ENCODE peak calls at places on chromosomes 11 and 22, in five cellular contexts. One of them, this sample, is unnamed.

GRCh38 chr11:92728628-92729027 is 240.8 kb upstream of the MTNR1B start:
- DNase-seq in heart left ventricle: no peak
- DNase-seq in brain microvascular endothelial cell: no peak
- DNase-seq in mammary epithelial cell: no peak
- DNase-seq in right atrium auricular region: no peak
- DNase-seq in this sample: no peak

GRCh38 chr11:61749607-61750217 is 2.7 kb upstream of the MYRF start:
- DNase-seq in heart left ventricle: no peak
- DNase-seq in brain microvascular endothelial cell: peak; percentile 23
- DNase-seq in mammary epithelial cell: no peak
- DNase-seq in right atrium auricular region: no peak
- DNase-seq in this sample: no peak

GRCh38 chr11:68974421-68975194 is 6.2 kb downstream of the MRGPRD start:
- DNase-seq in heart left ventricle: no peak
- DNase-seq in brain microvascular endothelial cell: peak; percentile 12
- DNase-seq in mammary epithelial cell: no peak
- DNase-seq in right atrium auricular region: no peak
- DNase-seq in this sample: no peak

GRCh38 chr22:25702571-25703167 is 39.3 kb upstream of the MYO18B start:
- DNase-seq in heart left ventricle: no peak
- DNase-seq in brain microvascular endothelial cell: peak; percentile 7
- DNase-seq in mammary epithelial cell: peak; percentile 75
- DNase-seq in right atrium auricular region: no peak
- DNase-seq in this sample: no peak

GRCh38 chr11:44629732-44630345 is 64.4 kb downstream of the CD82 start:
- DNase-seq in heart left ventricle: peak; percentile 7
- DNase-seq in brain microvascular endothelial cell: no peak
- DNase-seq in mammary epithelial cell: no peak
- DNase-seq in right atrium auricular region: no peak
- DNase-seq in this sample: no peak

GRCh38 chr11:57301711-57302423 is 22.9 kb downstream of the TNKS1BP1 start:
- DNase-seq in heart left ventricle: no peak
- DNase-seq in brain microvascular endothelial cell: no peak
- DNase-seq in mammary epithelial cell: no peak
- DNase-seq in right atrium auricular region: no peak
- DNase-seq in this sample: no peak

GRCh38 chr11:61071880-61072279 is 30.4 kb upstream of the CD5 start:
- DNase-seq in heart left ventricle: no peak
- DNase-seq in brain microvascular endothelial cell: no peak
- DNase-seq in mammary epithelial cell: peak; percentile 34
- DNase-seq in right atrium auricular region: no peak
- DNase-seq in this sample: no peak

GRCh38 chr22:19770349-19771220 is 10.0 kb downstream of the TBX1 start:
- DNase-seq in heart left ventricle: no peak
- DNase-seq in brain microvascular endothelial cell: no peak
- DNase-seq in mammary epithelial cell: no peak
- DNase-seq in right atrium auricular region: no peak
- DNase-seq in this sample: no peak

GRCh38 chr11:107741044-107741823 is 29.4 kb upstream of the SLN start:
- DNase-seq in heart left ventricle: no peak
- DNase-seq in brain microvascular endothelial cell: peak; percentile 44
- DNase-seq in mammary epithelial cell: peak; percentile 14
- DNase-seq in right atrium auricular region: no peak
- DNase-seq in this sample: no peak

GRCh38 chr11:62193954-62194353 is 3.9 kb downstream of the SCGB1D1 start:
- DNase-seq in heart left ventricle: no peak
- DNase-seq in brain microvascular endothelial cell: no peak
- DNase-seq in mammary epithelial cell: no peak
- DNase-seq in right atrium auricular region: no peak
- DNase-seq in this sample: no peak

GRCh38 chr11:130197386-130198035 is 37.9 kb downstream of the ST14 start:
- DNase-seq in heart left ventricle: no peak
- DNase-seq in brain microvascular endothelial cell: no peak
- DNase-seq in mammary epithelial cell: no peak
- DNase-seq in right atrium auricular region: no peak
- DNase-seq in this sample: no peak

GRCh38 chr11:126034880-126035279 is 27.8 kb downstream of the CDON start:
- DNase-seq in heart left ventricle: no peak
- DNase-seq in brain microvascular endothelial cell: no peak
- DNase-seq in mammary epithelial cell: no peak
- DNase-seq in right atrium auricular region: no peak
- DNase-seq in this sample: no peak

GRCh38 chr11:124798991-124799383 is 1.2 kb downstream of the MSANTD2 start:
- DNase-seq in heart left ventricle: no peak
- DNase-seq in brain microvascular endothelial cell: peak; percentile 43
- DNase-seq in mammary epithelial cell: peak; percentile 57
- DNase-seq in right atrium auricular region: no peak
- DNase-seq in this sample: no peak

GRCh38 chr22:29936186-29936585 is 53.2 kb downstream of the MTMR3 start:
- DNase-seq in heart left ventricle: no peak
- DNase-seq in brain microvascular endothelial cell: no peak
- DNase-seq in mammary epithelial cell: no peak
- DNase-seq in right atrium auricular region: no peak
- DNase-seq in this sample: no peak

GRCh38 chr11:77821349-77821851 is 456 bp downstream of the AAMDC start:
- DNase-seq in heart left ventricle: peak; percentile 27
- DNase-seq in brain microvascular endothelial cell: peak; percentile 32
- DNase-seq in mammary epithelial cell: peak; percentile 33
- DNase-seq in right atrium auricular region: no peak
- DNase-seq in this sample: peak; percentile 78

GRCh38 chr22:20940178-20940790 is 23.1 kb downstream of the CRKL start:
- DNase-seq in heart left ventricle: no peak
- DNase-seq in brain microvascular endothelial cell: no peak
- DNase-seq in mammary epithelial cell: no peak
- DNase-seq in right atrium auricular region: no peak
- DNase-seq in this sample: no peak

GRCh38 chr22:26975865-26976264 is 318.5 kb downstream of the MIAT start:
- DNase-seq in heart left ventricle: no peak
- DNase-seq in brain microvascular endothelial cell: no peak
- DNase-seq in mammary epithelial cell: no peak
- DNase-seq in right atrium auricular region: no peak
- DNase-seq in this sample: no peak

GRCh38 chr22:26975381-26975780 is 318.0 kb downstream of the MIAT start:
- DNase-seq in heart left ventricle: no peak
- DNase-seq in brain microvascular endothelial cell: no peak
- DNase-seq in mammary epithelial cell: no peak
- DNase-seq in right atrium auricular region: no peak
- DNase-seq in this sample: no peak

GRCh38 chr22:26972281-26972680 is 314.9 kb downstream of the MIAT start:
- DNase-seq in heart left ventricle: no peak
- DNase-seq in brain microvascular endothelial cell: no peak
- DNase-seq in mammary epithelial cell: no peak
- DNase-seq in right atrium auricular region: no peak
- DNase-seq in this sample: no peak

GRCh38 chr22:26977741-26978140 is 320.4 kb downstream of the MIAT start:
- DNase-seq in heart left ventricle: no peak
- DNase-seq in brain microvascular endothelial cell: no peak
- DNase-seq in mammary epithelial cell: peak; percentile 1
- DNase-seq in right atrium auricular region: no peak
- DNase-seq in this sample: no peak

DNA sequence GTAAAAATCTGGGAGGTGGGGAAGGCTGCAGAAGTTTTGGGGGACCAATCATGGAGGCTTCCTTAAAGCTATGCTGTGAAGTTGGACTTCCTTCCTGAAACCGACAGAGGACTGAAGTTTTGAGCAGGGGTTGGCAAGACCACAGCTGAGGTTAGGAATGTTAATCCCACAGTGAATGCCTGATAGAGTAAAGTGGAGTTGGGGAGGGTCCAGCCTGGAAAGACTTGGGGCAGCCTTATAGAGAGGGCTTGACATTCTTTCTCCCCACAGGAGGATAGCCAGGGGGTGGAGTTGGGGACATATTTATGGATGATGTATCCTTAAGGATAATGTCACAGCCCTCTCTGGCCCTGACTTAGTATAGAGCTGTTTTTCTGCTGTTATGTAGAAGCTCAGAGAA is 317.5 kb downstream of the MIAT start:
- DNase-seq in heart left ventricle: no peak
- DNase-seq in brain microvascular endothelial cell: no peak
- DNase-seq in mammary epithelial cell: no peak
- DNase-seq in right atrium auricular region: no peak
- DNase-seq in this sample: no peak
- H3K27ac ChIP-seq in heart left ventricle: no peak overlapping the region
- H3K27ac ChIP-seq in brain microvascular endothelial cell: no peak overlapping the region
- H3K27ac ChIP-seq in mammary epithelial cell: no peak overlapping the region
- H3K27ac ChIP-seq in right atrium auricular region: no peak overlapping the region
- H3K27ac ChIP-seq in this sample: no peak overlapping the region

GRCh38 chr11:59710136-59710847 is 3.4 kb downstream of the OR10V1 start:
- DNase-seq in heart left ventricle: no peak
- DNase-seq in brain microvascular endothelial cell: no peak
- DNase-seq in mammary epithelial cell: peak; percentile 17
- DNase-seq in right atrium auricular region: no peak
- DNase-seq in this sample: no peak
- H3K4me3 ChIP-seq in heart left ventricle: no peak overlapping the region
- H3K4me3 ChIP-seq in brain microvascular endothelial cell: no peak overlapping the region
- H3K4me3 ChIP-seq in mammary epithelial cell: no peak overlapping the region
- H3K4me3 ChIP-seq in right atrium auricular region: no peak overlapping the region
- H3K4me3 ChIP-seq in this sample: no peak overlapping the region

GRCh38 chr11:121426476-121427454 is 25.3 kb upstream of the SORL1 start:
- DNase-seq in heart left ventricle: peak; percentile 62
- DNase-seq in brain microvascular endothelial cell: no peak
- DNase-seq in mammary epithelial cell: no peak
- DNase-seq in right atrium auricular region: no peak
- DNase-seq in this sample: no peak
- TF ChIP-seq CTCF in heart left ventricle: peak; percentile 13
- TF ChIP-seq CTCF in brain microvascular endothelial cell: no peak
- TF ChIP-seq CTCF in mammary epithelial cell: no peak
- TF ChIP-seq CTCF in right atrium auricular region: peak; percentile 48
- TF ChIP-seq CTCF in this sample: no peak

GRCh38 chr22:37192232-37192631 is 4.2 kb upstream of the C1QTNF6 start:
- DNase-seq in heart left ventricle: no peak
- DNase-seq in brain microvascular endothelial cell: no peak
- DNase-seq in mammary epithelial cell: no peak
- DNase-seq in right atrium auricular region: no peak
- DNase-seq in this sample: no peak
- H3K27ac ChIP-seq in heart left ventricle: no peak overlapping the region
- H3K27ac ChIP-seq in brain microvascular endothelial cell: no peak overlapping the region
- H3K27ac ChIP-seq in mammary epithelial cell: no peak overlapping the region
- H3K27ac ChIP-seq in right atrium auricular region: no peak overlapping the region
- H3K27ac ChIP-seq in this sample: no peak overlapping the region

GRCh38 chr11:65429724-65430405 is 7.3 kb downstream of the NEAT1 start:
- DNase-seq in heart left ventricle: peak; percentile 77
- DNase-seq in brain microvascular endothelial cell: peak; percentile 66
- DNase-seq in mammary epithelial cell: peak; percentile 77
- DNase-seq in right atrium auricular region: peak; percentile 73
- DNase-seq in this sample: peak; percentile 87

GRCh38 chr11:65426839-65427690 is 4.5 kb downstream of the NEAT1 start:
- DNase-seq in heart left ventricle: peak; percentile 32
- DNase-seq in brain microvascular endothelial cell: peak; percentile 61
- DNase-seq in mammary epithelial cell: no peak
- DNase-seq in right atrium auricular region: peak; percentile 65
- DNase-seq in this sample: peak; percentile 76

GRCh38 chr11:65429069-65429681 is 6.6 kb downstream of the NEAT1 start:
- DNase-seq in heart left ventricle: peak; percentile 28
- DNase-seq in brain microvascular endothelial cell: peak; percentile 60
- DNase-seq in mammary epithelial cell: peak; percentile 79
- DNase-seq in right atrium auricular region: peak; percentile 61
- DNase-seq in this sample: peak; percentile 72

GRCh38 chr11:65427691-65428577 is 5.3 kb downstream of the NEAT1 start:
- DNase-seq in heart left ventricle: peak; percentile 31
- DNase-seq in brain microvascular endothelial cell: peak; percentile 68
- DNase-seq in mammary epithelial cell: peak; percentile 83
- DNase-seq in right atrium auricular region: peak; percentile 64
- DNase-seq in this sample: peak; percentile 74

DNA sequence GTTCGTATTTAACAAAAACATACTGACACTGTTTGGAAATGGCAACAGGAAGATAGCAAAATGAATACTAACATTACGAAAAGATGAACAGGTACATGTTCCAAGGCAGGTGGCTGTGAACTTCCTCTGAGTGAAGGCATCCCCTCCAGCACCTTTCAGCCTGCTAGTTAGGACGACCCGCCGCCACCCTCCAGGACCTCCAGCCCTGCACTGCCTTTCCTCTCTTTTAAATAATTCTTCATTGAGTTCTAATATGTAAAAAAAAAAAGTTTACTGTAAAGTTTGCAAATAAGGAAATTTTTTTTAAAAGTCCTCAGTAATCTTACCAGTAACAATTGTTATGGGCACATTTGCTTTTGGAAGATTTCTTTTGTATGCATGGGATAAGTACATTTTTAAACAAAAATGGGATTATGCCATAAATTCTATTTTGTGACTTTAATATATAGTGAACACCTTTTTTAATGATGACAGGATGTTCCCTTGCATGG is 6.0 kb downstream of the NEAT1 start:
- DNase-seq in heart left ventricle: peak; percentile 33
- DNase-seq in brain microvascular endothelial cell: no peak
- DNase-seq in mammary epithelial cell: no peak
- DNase-seq in right atrium auricular region: peak; percentile 58
- DNase-seq in this sample: peak; percentile 75
- H3K4me3 ChIP-seq in heart left ventricle: peak overlapping the region; percentile 96
- H3K4me3 ChIP-seq in brain microvascular endothelial cell: peak overlapping the region; percentile 96
- H3K4me3 ChIP-seq in mammary epithelial cell: peak overlapping the region; percentile 23
- H3K4me3 ChIP-seq in right atrium auricular region: peak overlapping the region; percentile 79
- H3K4me3 ChIP-seq in this sample: peak overlapping the region; percentile 90

GRCh38 chr22:22802346-22802970 is 85.2 kb upstream of the IGLL5 start:
- DNase-seq in heart left ventricle: no peak
- DNase-seq in brain microvascular endothelial cell: no peak
- DNase-seq in mammary epithelial cell: no peak
- DNase-seq in right atrium auricular region: no peak
- DNase-seq in this sample: no peak
- TF ChIP-seq CTCF in heart left ventricle: peak; percentile 13
- TF ChIP-seq CTCF in brain microvascular endothelial cell: no peak
- TF ChIP-seq CTCF in mammary epithelial cell: peak; percentile 10
- TF ChIP-seq CTCF in right atrium auricular region: peak; percentile 17
- TF ChIP-seq CTCF in this sample: no peak

GRCh38 chr22:38175206-38176118 is 6.2 kb downstream of the PLA2G6 start:
- DNase-seq in heart left ventricle: no peak
- DNase-seq in brain microvascular endothelial cell: no peak
- DNase-seq in mammary epithelial cell: no peak
- DNase-seq in right atrium auricular region: no peak
- DNase-seq in this sample: no peak

GRCh38 chr22:38176170-38176741 is 5.4 kb downstream of the PLA2G6 start:
- DNase-seq in heart left ventricle: peak; percentile 88
- DNase-seq in brain microvascular endothelial cell: peak; percentile 89
- DNase-seq in mammary epithelial cell: peak; percentile 80
- DNase-seq in right atrium auricular region: peak; percentile 87
- DNase-seq in this sample: peak; percentile 72

GRCh38 chr22:38180841-38181452 is 683 bp downstream of the PLA2G6 start:
- DNase-seq in heart left ventricle: peak; percentile 57
- DNase-seq in brain microvascular endothelial cell: no peak
- DNase-seq in mammary epithelial cell: peak; percentile 82
- DNase-seq in right atrium auricular region: no peak
- DNase-seq in this sample: no peak

GRCh38 chr22:38177044-38177443 is 4.6 kb downstream of the PLA2G6 start:
- DNase-seq in heart left ventricle: no peak
- DNase-seq in brain microvascular endothelial cell: no peak
- DNase-seq in mammary epithelial cell: no peak
- DNase-seq in right atrium auricular region: no peak
- DNase-seq in this sample: peak; percentile 58

GRCh38 chr22:38177926-38178604 is 3.6 kb downstream of the PLA2G6 start:
- DNase-seq in heart left ventricle: no peak
- DNase-seq in brain microvascular endothelial cell: peak; percentile 87
- DNase-seq in mammary epithelial cell: peak; percentile 83
- DNase-seq in right atrium auricular region: peak; percentile 73
- DNase-seq in this sample: peak; percentile 70
- H3K27ac ChIP-seq in heart left ventricle: peak overlapping the region; percentile 80
- H3K27ac ChIP-seq in brain microvascular endothelial cell: peak overlapping the region; percentile 62
- H3K27ac ChIP-seq in mammary epithelial cell: peak overlapping the region; percentile 69
- H3K27ac ChIP-seq in right atrium auricular region: peak overlapping the region; percentile 83
- H3K27ac ChIP-seq in this sample: peak overlapping the region; percentile 75

This sample was measured in coronary artery.